ENCODE peak calls at places on chromosomes 16 and 17, in six cellular contexts. F is K562, A is HepG2, L is H1, E is HCT116, N is GM12878. G is an unnamed sample.

GRCh38 chr16:89764711-89765201 is 43.4 kb downstream of the ZNF276 start:
- DNase-seq in E (no peak), A (no peak), L (no peak), F (no peak), N (peak), G (no peak)

GRCh38 chr16:11015607-11016006 is 71.2 kb downstream of the CLEC16A start:
- DNase-seq in E (no peak), N (no peak), A (no peak), L (no peak), F (no peak), G (no peak)

GRCh38 chr17:43676471-43676870 is 14.7 kb upstream of the MEOX1 start:
- DNase-seq in N (no peak), A (peak), L (no peak), F (no peak), E (no peak), G (no peak)

GRCh38 chr17:74240637-74241036 is 27.3 kb downstream of the TTYH2 start:
- DNase-seq in E (no peak), F (no peak), A (no peak), L (no peak), N (no peak), G (no peak)

GRCh38 chr16:58409316-58409973 is 17.2 kb downstream of the GINS3 start:
- DNase-seq in N (no peak), L (no peak), E (no peak), F (no peak), A (no peak), G (no peak)

GRCh38 chr16:75733305-75734141 is 7.2 kb upstream of the CPHXL start:
- DNase-seq in F (no peak), L (no peak), N (no peak), A (no peak), E (no peak), G (no peak)

GRCh38 chr17:3813171-3813570 is 12.2 kb upstream of the ITGAE start:
- DNase-seq in A (no peak), N (no peak), E (no peak), F (no peak), L (no peak), G (no peak)

GRCh38 chr17:74417178-74418045 is 14.5 kb upstream of the GPRC5C start:
- DNase-seq in A (peak), F (no peak), N (peak), L (no peak), E (peak), G (no peak)

GRCh38 chr16:58218786-58219185 is 20.9 kb upstream of the CSNK2A2 start:
- DNase-seq in A (no peak), E (no peak), L (no peak), N (no peak), F (no peak), G (no peak)

GRCh38 chr17:8537734-8538133 is 92.8 kb downstream of the MYH10 start:
- DNase-seq in E (no peak), A (no peak), L (no peak), N (no peak), F (no peak), G (no peak)

GRCh38 chr16:53091508-53092211 is 36.9 kb downstream of the CHD9 start:
- DNase-seq in E (no peak), L (no peak), A (no peak), F (no peak), N (peak), G (peak)

GRCh38 chr17:34499576-34499975 is 79.8 kb upstream of the TMEM132E start:
- DNase-seq in L (no peak), E (no peak), A (no peak), N (no peak), F (peak), G (peak)

GRCh38 chr17:231191-231965 is 49.9 kb upstream of the DOC2B start:
- DNase-seq in F (no peak), E (no peak), A (no peak), L (no peak), N (no peak), G (no peak)

GRCh38 chr16:73847090-73847489 is 449.5 kb upstream of the PSMD7 start:
- DNase-seq in F (no peak), A (no peak), E (no peak), N (no peak), L (no peak), G (no peak)

GRCh38 chr16:57138281-57138935 is 46.0 kb downstream of the CPNE2 start:
- DNase-seq in L (no peak), E (no peak), F (no peak), A (no peak), N (no peak), G (no peak)

GRCh38 chr16:86567701-86568571 is 1.3 kb downstream of the FOXC2 start:
- DNase-seq in A (no peak), N (no peak), L (no peak), E (no peak), F (no peak), G (no peak)

GRCh38 chr17:48432820-48433775 is 3.1 kb upstream of the SKAP1 start:
- DNase-seq in L (no peak), N (no peak), A (no peak), F (no peak), E (no peak), G (no peak)

GRCh38 chr17:78412403-78412802 is 34.0 kb downstream of the PGS1 start:
- DNase-seq in L (no peak), E (no peak), A (no peak), F (peak), N (no peak), G (no peak)

GRCh38 chr16:908526-909155 is 62.1 kb downstream of the LMF1 start:
- DNase-seq in N (no peak), F (no peak), A (no peak), E (no peak), L (no peak), G (no peak)

GRCh38 chr16:28529124-28529523 is 9.7 kb downstream of the NUPR1 start:
- DNase-seq in F (no peak), L (no peak), E (no peak), N (no peak), A (no peak), G (no peak)

GRCh38 chr17:35094902-35095301 is 24.8 kb downstream of the RAD51D start:
- DNase-seq in A (peak), E (peak), L (no peak), F (no peak), N (no peak), G (no peak)

GRCh38 chr17:61475726-61476125 is 23.5 kb downstream of the TBX4 start:
- DNase-seq in N (no peak), A (no peak), L (no peak), F (no peak), E (no peak), G (no peak)

GRCh38 chr16:79997257-79997656 is 396.7 kb upstream of the MAF start:
- DNase-seq in A (peak), L (no peak), N (no peak), F (peak), E (no peak), G (peak)

GRCh38 chr17:49891694-49892389 is 44.0 kb upstream of the TAC4 start:
- DNase-seq in F (no peak), E (no peak), N (no peak), A (no peak), L (no peak), G (no peak)

GRCh38 chr16:54829691-54830090 is 101.0 kb upstream of the IRX5 start:
- DNase-seq in A (no peak), L (no peak), E (no peak), F (no peak), N (no peak), G (no peak)

GRCh38 chr16:85428168-85428898 is 184.8 kb upstream of the GSE1 start:
- DNase-seq in F (peak), E (peak), A (no peak), N (no peak), L (no peak), G (no peak)

GRCh38 chr17:32020943-32021617 is 13.9 kb downstream of the LRRC37B start:
- DNase-seq in N (no peak), F (no peak), E (no peak), A (no peak), L (no peak), G (no peak)

GRCh38 chr16:77113835-77114234 is 77.2 kb upstream of the MON1B start:
- DNase-seq in L (no peak), E (no peak), N (no peak), A (no peak), F (no peak), G (no peak)

GRCh38 chr17:20010099-20010863 is 1.1 kb downstream of the SPECC1 start:
- DNase-seq in L (no peak), E (peak), A (peak), N (no peak), F (peak), G (no peak)
- TF ChIP-seq ZNF274 in L (no peak), E (no peak), A (no peak), N (no peak), F (peak), G (no peak)

GRCh38 chr17:42457107-42457787 is 1.4 kb upstream of the ATP6V0A1 start:
- DNase-seq in E (no peak), A (no peak), F (no peak), N (peak), L (no peak), G (no peak)
- TF ChIP-seq ZNF274 in E (no peak), A (no peak), F (no peak), N (no peak), L (no peak), G (no peak)

GRCh38 chr17:42436401-42436800 is 13.3 kb upstream of the CAVIN1 start:
- DNase-seq in N (no peak), E (no peak), L (no peak), F (no peak), A (peak), G (no peak)
- TF ChIP-seq ZNF274 in N (no peak), E (no peak), L (no peak), F (no peak), A (no peak), G (no peak)

GRCh38 chr16:7919782-7920181 is 587.1 kb downstream of the RBFOX1 start:
- DNase-seq in N (no peak), F (no peak), E (no peak), A (no peak), L (no peak), G (no peak)

DNA sequence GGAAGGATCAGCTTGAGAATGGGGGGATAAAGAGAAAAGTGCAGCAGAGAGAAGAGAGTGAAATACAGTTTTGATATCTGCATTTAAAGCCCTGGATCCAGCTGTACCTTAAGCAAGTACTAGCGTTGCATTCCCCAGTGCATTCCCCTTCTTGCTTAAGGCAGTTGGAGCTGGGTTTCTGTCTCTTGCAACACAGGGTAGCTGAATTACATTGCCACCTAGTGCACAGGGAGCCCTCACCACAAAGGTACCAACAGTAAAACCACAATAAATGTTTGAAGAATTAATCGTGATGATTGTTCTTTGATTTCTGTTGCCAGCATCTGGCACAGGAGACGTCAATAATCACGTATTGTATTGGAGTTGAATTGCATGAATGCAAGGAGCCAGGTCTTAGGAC is 588.7 kb downstream of the RBFOX1 start:
- DNase-seq in E (no peak), N (no peak), A (no peak), F (no peak), L (peak), G (peak)
- TF ChIP-seq ZNF274 in E (no peak), N (no peak), A (no peak), F (no peak), L (no peak), G (no peak)

GRCh38 chr16:2324296-2324859 is 16.1 kb downstream of the ABCA3 start:
- DNase-seq in F (peak), L (no peak), N (no peak), A (no peak), E (no peak), G (no peak)

GRCh38 chr16:2328428-2328827 is 12.1 kb downstream of the ABCA3 start:
- DNase-seq in E (no peak), L (no peak), N (no peak), A (no peak), F (no peak), G (no peak)

GRCh38 chr16:2325791-2326190 is 14.7 kb downstream of the ABCA3 start:
- DNase-seq in A (no peak), E (no peak), F (no peak), L (no peak), N (no peak), G (no peak)

GRCh38 chr16:2325181-2325580 is 15.3 kb downstream of the ABCA3 start:
- DNase-seq in L (no peak), A (no peak), F (no peak), E (no peak), N (no peak), G (no peak)

GRCh38 chr16:2326191-2326590 is 14.3 kb downstream of the ABCA3 start:
- DNase-seq in N (no peak), L (no peak), A (no peak), F (no peak), E (no peak), G (no peak)
- TF ChIP-seq ZNF274 in N (no peak), L (no peak), A (no peak), F (no peak), E (no peak), G (no peak)

G was measured in NT2/D1.